ENCODE peak calls at places on chromosomes 4 and X, in eight cellular contexts. O is activated effector memory CD4-positive, alpha-beta T cell treated with anti-CD3 and anti-CD28 coated beads, Interleukin-2, amount 50 U/mL, for 16 hours; T is NCI-H226; A is endodermal cell; L is endothelial cell; R is T-helper 2 cell; Y is Peyer's patch; K is GDM1. G is an unnamed sample.

GRCh38 chr4:146153964-146154536 is 21.5 kb upstream of the LSM6 start:
- DNase-seq in K (no peak), R (no peak), A (no peak), Y (no peak), L (no peak), O (no peak), T (no peak), G (no peak)

GRCh38 chr4:142846105-142846728 is at the start of gene INPP4B:
- DNase-seq in Y (no peak), A (peak; percentile 79), K (peak; percentile 31), L (peak; percentile 57), O (peak; percentile 79), T (peak; percentile 30), R (peak; percentile 3), G (peak; percentile 70)

GRCh38 chrX:154294791-154295580 is at the start of gene TEX28:
- DNase-seq in Y (no peak), L (no peak), A (no peak), R (no peak), O (no peak), K (no peak), T (no peak), G (no peak)

GRCh38 chr4:149531861-149532260 is 283.8 kb downstream of the IQCM start:
- DNase-seq in L (no peak), K (no peak), T (peak; percentile 53), Y (no peak), O (no peak), A (no peak), R (no peak), G (peak; percentile 7)

GRCh38 chrX:153773218-153773611 is 7.6 kb upstream of the SRPK3 start:
- DNase-seq in Y (no peak), O (peak; percentile 28), K (no peak), T (no peak), A (no peak), R (no peak), L (no peak), G (no peak)

GRCh38 chr4:145545538-145546224 is 64.0 kb downstream of the SMAD1 start:
- DNase-seq in Y (no peak), O (no peak), L (peak; percentile 23), T (peak; percentile 84), K (no peak), A (no peak), R (no peak), G (no peak)

GRCh38 chr4:21517460-21517859 is 431.1 kb downstream of the KCNIP4 start:
- DNase-seq in A (no peak), T (no peak), K (no peak), R (no peak), O (no peak), L (no peak), Y (no peak), G (no peak)

GRCh38 chr4:76504613-76505465 is 69.8 kb downstream of the SHROOM3 start:
- DNase-seq in O (no peak), T (no peak), A (no peak), Y (no peak), L (peak; percentile 23), R (no peak), K (peak; percentile 19), G (peak; percentile 62)

GRCh38 chr4:102338405-102338804 is 6.9 kb downstream of the SLC39A8 start:
- DNase-seq in O (no peak), Y (no peak), K (no peak), A (no peak), R (no peak), L (no peak), T (no peak), G (no peak)

GRCh38 chr4:105147226-105148151 is 813 bp downstream of the TET2 start:
- DNase-seq in L (peak; percentile 29), O (peak; percentile 68), A (peak; percentile 82), K (peak; percentile 23), T (no peak), Y (peak; percentile 22), R (peak; percentile 3), G (peak; percentile 64)

GRCh38 chr4:60189286-60189685 is 1010.8 kb upstream of the ADGRL3 start:
- DNase-seq in L (no peak), T (no peak), A (no peak), K (no peak), O (no peak), R (no peak), Y (no peak), G (no peak)

GRCh38 chr4:80309301-80310004 is 26.1 kb upstream of the CFAP299 start:
- DNase-seq in L (no peak), O (no peak), T (peak; percentile 85), A (no peak), K (no peak), R (no peak), Y (no peak), G (peak; percentile 27)

GRCh38 chrX:128975716-128976115 is 547.6 kb downstream of the SMARCA1 start:
- DNase-seq in R (no peak), A (peak; percentile 93), K (no peak), L (peak; percentile 59), T (no peak), O (no peak), Y (no peak), G (peak; percentile 61)

GRCh38 chr4:37528161-37528560 is 158.0 kb downstream of the RELL1 start:
- DNase-seq in O (no peak), L (no peak), T (peak; percentile 23), A (no peak), R (no peak), K (no peak), Y (no peak), G (no peak)

GRCh38 chr4:171639540-171639939 is 173.7 kb upstream of the GALNTL6 start:
- DNase-seq in Y (no peak), T (no peak), R (no peak), O (no peak), A (no peak), L (no peak), K (no peak), G (no peak)

GRCh38 chr4:174277433-174277832 is 6.0 kb downstream of the FBXO8 start:
- DNase-seq in Y (no peak), O (no peak), A (no peak), L (no peak), T (no peak), R (no peak), K (no peak), G (no peak)

GRCh38 chr4:161696957-161697356 is 466.8 kb downstream of the FSTL5 start:
- DNase-seq in O (no peak), L (peak; percentile 9), Y (no peak), K (no peak), A (peak; percentile 64), T (no peak), R (no peak), G (peak; percentile 76)

GRCh38 chr4:102505708-102506107 is 4.5 kb downstream of the NFKB1 start:
- DNase-seq in O (no peak), A (no peak), Y (no peak), R (no peak), K (no peak), L (no peak), T (no peak), G (no peak)

GRCh38 chrX:73850124-73851013 is 287.4 kb downstream of the CHIC1 start:
- DNase-seq in Y (peak; percentile 24), T (peak; percentile 3), O (no peak), K (no peak), L (peak; percentile 7), A (peak; percentile 61), R (no peak), G (peak; percentile 63)

G was measured in mesendoderm.